ENCODE peak calls at places on chromosomes 6 and 20, in seven cellular contexts. B, Z, N, U, K, Y and X are unnamed samples.

GRCh38 chr20:64107736-64108457 is 532 bp upstream of the NPBWR2 start:
- DNase-seq in B (no peak), Z (no peak), N (no peak), U (no peak), K (no peak), Y (no peak), X (peak; percentile 55)

GRCh38 chr6:1070085-1070521 is 241.8 kb upstream of the FOXQ1 start:
- DNase-seq in B (no peak), Z (no peak), N (no peak), U (no peak), K (no peak), Y (no peak), X (no peak)

GRCh38 chr6:169847141-169847674 is 95.8 kb downstream of the ERMARD start:
- DNase-seq in B (no peak), Z (no peak), N (no peak), U (no peak), K (no peak), Y (no peak), X (peak; percentile 55)

GRCh38 chr6:100574836-100575235 is 110.1 kb upstream of the SIM1 start:
- DNase-seq in B (no peak), Z (no peak), N (no peak), U (no peak), K (no peak), Y (no peak), X (no peak)

GRCh38 chr6:136647363-136647763 is 97.1 kb upstream of the MAP7 start:
- DNase-seq in B (no peak), Z (peak; percentile 69), N (peak; percentile 60), U (no peak), K (no peak), Y (no peak), X (no peak)

GRCh38 chr6:103344554-103345163 is 1515.1 kb downstream of the HACE1 start:
- DNase-seq in B (no peak), Z (no peak), N (no peak), U (no peak), K (no peak), Y (no peak), X (no peak)

GRCh38 chr6:4880373-4880762 is 104.2 kb downstream of the CDYL start:
- DNase-seq in B (no peak), Z (no peak), N (no peak), U (no peak), K (no peak), Y (no peak), X (no peak)

GRCh38 chr6:147099974-147100373 is 104.2 kb upstream of the STXBP5 start:
- DNase-seq in B (no peak), Z (peak; percentile 89), N (no peak), U (no peak), K (no peak), Y (no peak), X (no peak)

GRCh38 chr6:148110925-148111324 is 231.7 kb upstream of the SASH1 start:
- DNase-seq in B (no peak), Z (no peak), N (no peak), U (no peak), K (no peak), Y (no peak), X (no peak)

GRCh38 chr6:9554806-9555205 is 860.1 kb downstream of the TFAP2A start:
- DNase-seq in B (no peak), Z (no peak), N (no peak), U (no peak), K (no peak), Y (no peak), X (no peak)

GRCh38 chr20:24316731-24317130 is 152.7 kb upstream of the SYNDIG1 start:
- DNase-seq in B (no peak), Z (no peak), N (no peak), U (no peak), K (no peak), Y (no peak), X (no peak)

GRCh38 chr6:130587778-130588520 is 222.1 kb downstream of the TMEM200A start:
- DNase-seq in B (no peak), Z (peak; percentile 85), N (no peak), U (no peak), K (no peak), Y (no peak), X (no peak)

GRCh38 chr6:100592929-100593328 is 128.2 kb upstream of the SIM1 start:
- DNase-seq in B (no peak), Z (no peak), N (no peak), U (no peak), K (peak; percentile 88), Y (peak; percentile 98), X (no peak)

GRCh38 chr6:90086517-90086916 is 192.2 kb downstream of the GJA10 start:
- DNase-seq in B (no peak), Z (peak; percentile 16), N (no peak), U (no peak), K (no peak), Y (no peak), X (no peak)